ENCODE peak calls at places on chromosomes 13 and 19, in ten cellular contexts. One of them, this sample, is unnamed.

GRCh38 chr13:29929062-29929847 is 78.8 kb upstream of the UBL3 start:
- DNase-seq in ovary: no peak
- DNase-seq in HepG2: no peak
- DNase-seq in body of pancreas: no peak
- DNase-seq in CD4-positive, alpha-beta T cell: no peak
- DNase-seq in brain microvascular endothelial cell: no peak
- DNase-seq in GM23338: no peak
- DNase-seq in tibial nerve: no peak
- DNase-seq in RWPE1: no peak
- DNase-seq in right atrium auricular region: no peak
- DNase-seq in this sample: no peak

GRCh38 chr19:1468274-1469199 is 10.5 kb downstream of the C19orf25 start:
- DNase-seq in ovary: no peak
- DNase-seq in HepG2: no peak
- DNase-seq in body of pancreas: peak
- DNase-seq in CD4-positive, alpha-beta T cell: no peak
- DNase-seq in brain microvascular endothelial cell: no peak
- DNase-seq in GM23338: no peak
- DNase-seq in tibial nerve: no peak
- DNase-seq in RWPE1: no peak
- DNase-seq in right atrium auricular region: no peak
- DNase-seq in this sample: no peak

GRCh38 chr19:58513694-58514563 is 2.1 kb upstream of the SLC27A5 start:
- DNase-seq in ovary: peak
- DNase-seq in HepG2: peak
- DNase-seq in body of pancreas: peak
- DNase-seq in CD4-positive, alpha-beta T cell: peak
- DNase-seq in brain microvascular endothelial cell: peak
- DNase-seq in GM23338: peak
- DNase-seq in tibial nerve: peak
- DNase-seq in RWPE1: peak
- DNase-seq in right atrium auricular region: peak
- DNase-seq in this sample: peak

GRCh38 chr19:19540707-19541515 is 2.8 kb downstream of the CILP2 start:
- DNase-seq in ovary: peak
- DNase-seq in HepG2: no peak
- DNase-seq in body of pancreas: peak
- DNase-seq in CD4-positive, alpha-beta T cell: peak
- DNase-seq in brain microvascular endothelial cell: no peak
- DNase-seq in GM23338: peak
- DNase-seq in tibial nerve: no peak
- DNase-seq in RWPE1: peak
- DNase-seq in right atrium auricular region: no peak
- DNase-seq in this sample: no peak

GRCh38 chr13:30196025-30196424 is 111.3 kb downstream of the KATNAL1 start:
- DNase-seq in ovary: no peak
- DNase-seq in HepG2: no peak
- DNase-seq in body of pancreas: no peak
- DNase-seq in CD4-positive, alpha-beta T cell: no peak
- DNase-seq in brain microvascular endothelial cell: peak
- DNase-seq in GM23338: peak
- DNase-seq in tibial nerve: no peak
- DNase-seq in RWPE1: no peak
- DNase-seq in right atrium auricular region: no peak
- DNase-seq in this sample: no peak

GRCh38 chr13:48636550-48636949 is 17.2 kb upstream of the CYSLTR2 start:
- DNase-seq in ovary: no peak
- DNase-seq in HepG2: no peak
- DNase-seq in body of pancreas: no peak
- DNase-seq in CD4-positive, alpha-beta T cell: no peak
- DNase-seq in brain microvascular endothelial cell: peak
- DNase-seq in GM23338: no peak
- DNase-seq in tibial nerve: no peak
- DNase-seq in RWPE1: no peak
- DNase-seq in right atrium auricular region: no peak
- DNase-seq in this sample: no peak

GRCh38 chr13:67134322-67135129 is 95.6 kb downstream of the PCDH9 start:
- DNase-seq in ovary: no peak
- DNase-seq in HepG2: no peak
- DNase-seq in body of pancreas: no peak
- DNase-seq in CD4-positive, alpha-beta T cell: no peak
- DNase-seq in brain microvascular endothelial cell: peak
- DNase-seq in GM23338: no peak
- DNase-seq in tibial nerve: no peak
- DNase-seq in RWPE1: no peak
- DNase-seq in right atrium auricular region: no peak
- DNase-seq in this sample: no peak

GRCh38 chr13:20964904-20965303 is 62.4 kb upstream of the XPO4 start:
- DNase-seq in ovary: no peak
- DNase-seq in HepG2: no peak
- DNase-seq in body of pancreas: no peak
- DNase-seq in CD4-positive, alpha-beta T cell: no peak
- DNase-seq in brain microvascular endothelial cell: no peak
- DNase-seq in GM23338: no peak
- DNase-seq in tibial nerve: no peak
- DNase-seq in RWPE1: no peak
- DNase-seq in right atrium auricular region: no peak
- DNase-seq in this sample: no peak

GRCh38 chr19:17997969-17998826 is 9.8 kb upstream of the ARRDC2 start:
- DNase-seq in ovary: no peak
- DNase-seq in HepG2: peak
- DNase-seq in body of pancreas: no peak
- DNase-seq in CD4-positive, alpha-beta T cell: no peak
- DNase-seq in brain microvascular endothelial cell: no peak
- DNase-seq in GM23338: peak
- DNase-seq in tibial nerve: no peak
- DNase-seq in RWPE1: no peak
- DNase-seq in right atrium auricular region: no peak
- DNase-seq in this sample: no peak

GRCh38 chr13:49292742-49293498 is 45.2 kb downstream of the CDADC1 start:
- DNase-seq in ovary: peak
- DNase-seq in HepG2: no peak
- DNase-seq in body of pancreas: no peak
- DNase-seq in CD4-positive, alpha-beta T cell: no peak
- DNase-seq in brain microvascular endothelial cell: peak
- DNase-seq in GM23338: no peak
- DNase-seq in tibial nerve: peak
- DNase-seq in RWPE1: no peak
- DNase-seq in right atrium auricular region: peak
- DNase-seq in this sample: peak

GRCh38 chr13:44710576-44710975 is 134.4 kb upstream of the TSC22D1 start:
- DNase-seq in ovary: no peak
- DNase-seq in HepG2: no peak
- DNase-seq in body of pancreas: no peak
- DNase-seq in CD4-positive, alpha-beta T cell: no peak
- DNase-seq in brain microvascular endothelial cell: peak
- DNase-seq in GM23338: no peak
- DNase-seq in tibial nerve: no peak
- DNase-seq in RWPE1: peak
- DNase-seq in right atrium auricular region: no peak
- DNase-seq in this sample: no peak

GRCh38 chr19:40279761-40280607 is 5.2 kb downstream of the AKT2 start:
- DNase-seq in ovary: no peak
- DNase-seq in HepG2: no peak
- DNase-seq in body of pancreas: no peak
- DNase-seq in CD4-positive, alpha-beta T cell: no peak
- DNase-seq in brain microvascular endothelial cell: no peak
- DNase-seq in GM23338: no peak
- DNase-seq in tibial nerve: no peak
- DNase-seq in RWPE1: no peak
- DNase-seq in right atrium auricular region: no peak
- DNase-seq in this sample: no peak

GRCh38 chr19:13796301-13797057 is 1.2 kb downstream of the ZSWIM4 start:
- DNase-seq in ovary: peak
- DNase-seq in HepG2: peak
- DNase-seq in body of pancreas: peak
- DNase-seq in CD4-positive, alpha-beta T cell: no peak
- DNase-seq in brain microvascular endothelial cell: peak
- DNase-seq in GM23338: peak
- DNase-seq in tibial nerve: peak
- DNase-seq in RWPE1: peak
- DNase-seq in right atrium auricular region: peak
- DNase-seq in this sample: peak

GRCh38 chr19:58217069-58217481 is 11.6 kb upstream of the ZNF544 start:
- DNase-seq in ovary: no peak
- DNase-seq in HepG2: no peak
- DNase-seq in body of pancreas: no peak
- DNase-seq in CD4-positive, alpha-beta T cell: no peak
- DNase-seq in brain microvascular endothelial cell: no peak
- DNase-seq in GM23338: peak
- DNase-seq in tibial nerve: no peak
- DNase-seq in RWPE1: no peak
- DNase-seq in right atrium auricular region: no peak
- DNase-seq in this sample: no peak

GRCh38 chr13:74251778-74252519 is 117.7 kb upstream of the KLF12 start:
- DNase-seq in ovary: no peak
- DNase-seq in HepG2: no peak
- DNase-seq in body of pancreas: no peak
- DNase-seq in CD4-positive, alpha-beta T cell: no peak
- DNase-seq in brain microvascular endothelial cell: no peak
- DNase-seq in GM23338: no peak
- DNase-seq in tibial nerve: no peak
- DNase-seq in RWPE1: no peak
- DNase-seq in right atrium auricular region: no peak
- DNase-seq in this sample: no peak

DNA sequence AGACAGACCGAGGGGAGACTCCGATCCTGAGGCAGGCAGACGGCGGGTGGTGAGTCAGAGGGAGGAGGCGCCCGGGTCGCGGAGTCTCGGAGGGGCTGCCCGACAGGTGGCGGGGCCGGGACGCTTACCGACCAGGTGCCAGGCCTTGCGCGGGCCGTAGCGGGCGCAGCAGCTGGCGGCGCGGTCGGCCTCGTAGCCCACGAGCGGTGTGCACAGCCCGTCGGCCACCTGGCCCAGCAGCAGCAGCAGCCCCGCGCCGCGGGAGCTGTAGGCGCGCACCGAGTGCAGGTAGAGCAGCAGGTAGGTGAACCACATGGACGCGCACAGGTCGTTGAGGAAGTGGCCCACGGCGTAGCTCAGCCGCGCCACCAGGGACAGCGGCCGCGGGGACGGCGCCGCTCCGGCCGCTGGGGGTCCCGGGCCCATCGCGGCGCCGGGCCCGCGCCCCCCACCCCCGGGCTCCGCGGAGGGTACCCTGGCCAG is 367 bp downstream of the MFSD12 start:
- DNase-seq in ovary: no peak
- DNase-seq in HepG2: no peak
- DNase-seq in body of pancreas: peak
- DNase-seq in CD4-positive, alpha-beta T cell: peak
- DNase-seq in brain microvascular endothelial cell: no peak
- DNase-seq in GM23338: peak
- DNase-seq in tibial nerve: no peak
- DNase-seq in RWPE1: peak
- DNase-seq in right atrium auricular region: no peak
- DNase-seq in this sample: peak
- H3K27ac ChIP-seq in ovary: no peak
- H3K27ac ChIP-seq in HepG2: no peak
- H3K27ac ChIP-seq in body of pancreas: peak
- H3K27ac ChIP-seq in CD4-positive, alpha-beta T cell: peak
- H3K27ac ChIP-seq in brain microvascular endothelial cell: peak
- H3K27ac ChIP-seq in GM23338: no peak
- H3K27ac ChIP-seq in tibial nerve: peak
- H3K27ac ChIP-seq in RWPE1: peak
- H3K27ac ChIP-seq in right atrium auricular region: peak
- H3K27ac ChIP-seq in this sample: peak

GRCh38 chr13:94596575-94596971 is 621 bp upstream of the TGDS start:
- DNase-seq in ovary: peak
- DNase-seq in HepG2: no peak
- DNase-seq in body of pancreas: no peak
- DNase-seq in CD4-positive, alpha-beta T cell: no peak
- DNase-seq in brain microvascular endothelial cell: no peak
- DNase-seq in GM23338: no peak
- DNase-seq in tibial nerve: no peak
- DNase-seq in RWPE1: no peak
- DNase-seq in right atrium auricular region: no peak
- DNase-seq in this sample: no peak

GRCh38 chr13:94595006-94595942 is 678 bp downstream of the TGDS start:
- DNase-seq in ovary: peak
- DNase-seq in HepG2: no peak
- DNase-seq in body of pancreas: peak
- DNase-seq in CD4-positive, alpha-beta T cell: peak
- DNase-seq in brain microvascular endothelial cell: no peak
- DNase-seq in GM23338: peak
- DNase-seq in tibial nerve: no peak
- DNase-seq in RWPE1: peak
- DNase-seq in right atrium auricular region: no peak
- DNase-seq in this sample: no peak

GRCh38 chr13:94598281-94598680 is 2.3 kb upstream of the TGDS start:
- DNase-seq in ovary: no peak
- DNase-seq in HepG2: no peak
- DNase-seq in body of pancreas: no peak
- DNase-seq in CD4-positive, alpha-beta T cell: no peak
- DNase-seq in brain microvascular endothelial cell: no peak
- DNase-seq in GM23338: no peak
- DNase-seq in tibial nerve: no peak
- DNase-seq in RWPE1: no peak
- DNase-seq in right atrium auricular region: no peak
- DNase-seq in this sample: no peak

GRCh38 chr13:94599877-94600276 is 1.8 kb upstream of the GPR180 start:
- DNase-seq in ovary: no peak
- DNase-seq in HepG2: peak
- DNase-seq in body of pancreas: no peak
- DNase-seq in CD4-positive, alpha-beta T cell: no peak
- DNase-seq in brain microvascular endothelial cell: no peak
- DNase-seq in GM23338: no peak
- DNase-seq in tibial nerve: no peak
- DNase-seq in RWPE1: no peak
- DNase-seq in right atrium auricular region: no peak
- DNase-seq in this sample: no peak

GRCh38 chr13:94595943-94596574 is at the start of gene TGDS:
- DNase-seq in ovary: peak
- DNase-seq in HepG2: peak
- DNase-seq in body of pancreas: peak
- DNase-seq in CD4-positive, alpha-beta T cell: peak
- DNase-seq in brain microvascular endothelial cell: peak
- DNase-seq in GM23338: peak
- DNase-seq in tibial nerve: peak
- DNase-seq in RWPE1: peak
- DNase-seq in right atrium auricular region: peak
- DNase-seq in this sample: peak
- TF ChIP-seq CTCF in ovary: no peak
- TF ChIP-seq CTCF in HepG2: peak
- TF ChIP-seq CTCF in body of pancreas: peak
- TF ChIP-seq CTCF in CD4-positive, alpha-beta T cell: no peak
- TF ChIP-seq CTCF in brain microvascular endothelial cell: no peak
- TF ChIP-seq CTCF in GM23338: no peak
- TF ChIP-seq CTCF in tibial nerve: peak
- TF ChIP-seq CTCF in RWPE1: no peak
- TF ChIP-seq CTCF in right atrium auricular region: no peak
- TF ChIP-seq CTCF in this sample: peak

GRCh38 chr19:53431399-53432087 is at the start of gene ZNF761:
- DNase-seq in ovary: peak
- DNase-seq in HepG2: peak
- DNase-seq in body of pancreas: peak
- DNase-seq in CD4-positive, alpha-beta T cell: peak
- DNase-seq in brain microvascular endothelial cell: peak
- DNase-seq in GM23338: peak
- DNase-seq in tibial nerve: peak
- DNase-seq in RWPE1: peak
- DNase-seq in right atrium auricular region: peak
- DNase-seq in this sample: peak
- H3K27ac ChIP-seq in ovary: peak
- H3K27ac ChIP-seq in HepG2: peak
- H3K27ac ChIP-seq in body of pancreas: peak
- H3K27ac ChIP-seq in CD4-positive, alpha-beta T cell: peak
- H3K27ac ChIP-seq in brain microvascular endothelial cell: peak
- H3K27ac ChIP-seq in GM23338: peak
- H3K27ac ChIP-seq in tibial nerve: peak
- H3K27ac ChIP-seq in RWPE1: peak
- H3K27ac ChIP-seq in right atrium auricular region: peak
- H3K27ac ChIP-seq in this sample: peak

GRCh38 chr19:49502866-49503581 is 6.8 kb downstream of the RPS11 start:
- DNase-seq in ovary: peak
- DNase-seq in HepG2: peak
- DNase-seq in body of pancreas: no peak
- DNase-seq in CD4-positive, alpha-beta T cell: no peak
- DNase-seq in brain microvascular endothelial cell: peak
- DNase-seq in GM23338: peak
- DNase-seq in tibial nerve: peak
- DNase-seq in RWPE1: peak
- DNase-seq in right atrium auricular region: no peak
- DNase-seq in this sample: no peak
- TF ChIP-seq CTCF in ovary: peak
- TF ChIP-seq CTCF in HepG2: peak
- TF ChIP-seq CTCF in body of pancreas: peak
- TF ChIP-seq CTCF in CD4-positive, alpha-beta T cell: peak
- TF ChIP-seq CTCF in brain microvascular endothelial cell: peak
- TF ChIP-seq CTCF in GM23338: peak
- TF ChIP-seq CTCF in tibial nerve: peak
- TF ChIP-seq CTCF in RWPE1: peak
- TF ChIP-seq CTCF in right atrium auricular region: peak
- TF ChIP-seq CTCF in this sample: peak

This sample was measured in adrenal gland.